ENCODE peak calls at places on chromosomes 4 and X, in five cellular contexts. One of them, this sample, is unnamed.

GRCh38 chr4:7759221-7759620 is 180.4 kb downstream of the AFAP1 start:
- DNase-seq in AG04450: no peak
- DNase-seq in neural progenitor cell: no peak
- DNase-seq in bronchial epithelial cell: no peak
- DNase-seq in naive thymus-derived CD4-positive, alpha-beta T cell: peak; percentile 80
- DNase-seq in this sample: peak; percentile 76

GRCh38 chr4:48944659-48945290 is 38.2 kb upstream of the OCIAD2 start:
- DNase-seq in AG04450: no peak
- DNase-seq in neural progenitor cell: peak; percentile 48
- DNase-seq in bronchial epithelial cell: peak; percentile 73
- DNase-seq in naive thymus-derived CD4-positive, alpha-beta T cell: peak; percentile 73
- DNase-seq in this sample: no peak

GRCh38 chrX:104255465-104255864 is 732 bp upstream of the ESX1 start:
- DNase-seq in AG04450: no peak
- DNase-seq in neural progenitor cell: no peak
- DNase-seq in bronchial epithelial cell: no peak
- DNase-seq in naive thymus-derived CD4-positive, alpha-beta T cell: no peak
- DNase-seq in this sample: no peak

GRCh38 chrX:7074135-7074907 is 73.2 kb upstream of the STS start:
- DNase-seq in AG04450: no peak
- DNase-seq in neural progenitor cell: no peak
- DNase-seq in bronchial epithelial cell: peak; percentile 81
- DNase-seq in naive thymus-derived CD4-positive, alpha-beta T cell: peak; percentile 40
- DNase-seq in this sample: no peak

GRCh38 chr4:48297447-48297846 is 27.8 kb upstream of the TEC start:
- DNase-seq in AG04450: no peak
- DNase-seq in neural progenitor cell: no peak
- DNase-seq in bronchial epithelial cell: peak; percentile 14
- DNase-seq in naive thymus-derived CD4-positive, alpha-beta T cell: no peak
- DNase-seq in this sample: no peak

GRCh38 chrX:124497386-124497785 is 151.0 kb downstream of the SH2D1A start:
- DNase-seq in AG04450: no peak
- DNase-seq in neural progenitor cell: no peak
- DNase-seq in bronchial epithelial cell: peak; percentile 76
- DNase-seq in naive thymus-derived CD4-positive, alpha-beta T cell: no peak
- DNase-seq in this sample: no peak

GRCh38 chr4:16801356-16801755 is 97.1 kb downstream of the LDB2 start:
- DNase-seq in AG04450: no peak
- DNase-seq in neural progenitor cell: no peak
- DNase-seq in bronchial epithelial cell: no peak
- DNase-seq in naive thymus-derived CD4-positive, alpha-beta T cell: no peak
- DNase-seq in this sample: no peak

GRCh38 chr4:41369680-41370079 is 113.0 kb downstream of the UCHL1 start:
- DNase-seq in AG04450: no peak
- DNase-seq in neural progenitor cell: no peak
- DNase-seq in bronchial epithelial cell: peak; percentile 51
- DNase-seq in naive thymus-derived CD4-positive, alpha-beta T cell: no peak
- DNase-seq in this sample: no peak

GRCh38 chr4:5399790-5400421 is 308.5 kb downstream of the EVC2 start:
- DNase-seq in AG04450: peak; percentile 8
- DNase-seq in neural progenitor cell: peak; percentile 70
- DNase-seq in bronchial epithelial cell: peak; percentile 12
- DNase-seq in naive thymus-derived CD4-positive, alpha-beta T cell: no peak
- DNase-seq in this sample: no peak

GRCh38 chr4:60744767-60745166 is 455.4 kb upstream of the ADGRL3 start:
- DNase-seq in AG04450: no peak
- DNase-seq in neural progenitor cell: peak; percentile 29
- DNase-seq in bronchial epithelial cell: peak; percentile 13
- DNase-seq in naive thymus-derived CD4-positive, alpha-beta T cell: no peak
- DNase-seq in this sample: no peak

GRCh38 chrX:136209751-136210150 is 41.4 kb downstream of the MAP7D3 start:
- DNase-seq in AG04450: no peak
- DNase-seq in neural progenitor cell: no peak
- DNase-seq in bronchial epithelial cell: no peak
- DNase-seq in naive thymus-derived CD4-positive, alpha-beta T cell: no peak
- DNase-seq in this sample: no peak

GRCh38 chrX:75522565-75523411 is at the start of gene ZDHHC15:
- DNase-seq in AG04450: no peak
- DNase-seq in neural progenitor cell: peak; percentile 65
- DNase-seq in bronchial epithelial cell: peak; percentile 9
- DNase-seq in naive thymus-derived CD4-positive, alpha-beta T cell: peak; percentile 59
- DNase-seq in this sample: peak; percentile 11

GRCh38 chr4:89373396-89373795 is 65.8 kb upstream of the GPRIN3 start:
- DNase-seq in AG04450: no peak
- DNase-seq in neural progenitor cell: peak; percentile 15
- DNase-seq in bronchial epithelial cell: no peak
- DNase-seq in naive thymus-derived CD4-positive, alpha-beta T cell: no peak
- DNase-seq in this sample: no peak

GRCh38 chr4:89293299-89293698 is 14.3 kb downstream of the GPRIN3 start:
- DNase-seq in AG04450: no peak
- DNase-seq in neural progenitor cell: no peak
- DNase-seq in bronchial epithelial cell: no peak
- DNase-seq in naive thymus-derived CD4-positive, alpha-beta T cell: no peak
- DNase-seq in this sample: no peak

GRCh38 chr4:186039697-186040096 is 29.3 kb upstream of the TLR3 start:
- DNase-seq in AG04450: no peak
- DNase-seq in neural progenitor cell: no peak
- DNase-seq in bronchial epithelial cell: no peak
- DNase-seq in naive thymus-derived CD4-positive, alpha-beta T cell: no peak
- DNase-seq in this sample: no peak

GRCh38 chrX:110143454-110144210 is 140.7 kb downstream of the TMEM164 start:
- DNase-seq in AG04450: no peak
- DNase-seq in neural progenitor cell: no peak
- DNase-seq in bronchial epithelial cell: peak; percentile 70
- DNase-seq in naive thymus-derived CD4-positive, alpha-beta T cell: no peak
- DNase-seq in this sample: no peak

GRCh38 chr4:10085828-10086505 is 30.6 kb downstream of the WDR1 start:
- DNase-seq in AG04450: no peak
- DNase-seq in neural progenitor cell: no peak
- DNase-seq in bronchial epithelial cell: no peak
- DNase-seq in naive thymus-derived CD4-positive, alpha-beta T cell: no peak
- DNase-seq in this sample: no peak

GRCh38 chr4:22090655-22091350 is 142.2 kb upstream of the KCNIP4 start:
- DNase-seq in AG04450: no peak
- DNase-seq in neural progenitor cell: no peak
- DNase-seq in bronchial epithelial cell: no peak
- DNase-seq in naive thymus-derived CD4-positive, alpha-beta T cell: no peak
- DNase-seq in this sample: no peak

GRCh38 chr4:124499266-124499665 is 213.3 kb downstream of the ANKRD50 start:
- DNase-seq in AG04450: no peak
- DNase-seq in neural progenitor cell: peak; percentile 21
- DNase-seq in bronchial epithelial cell: no peak
- DNase-seq in naive thymus-derived CD4-positive, alpha-beta T cell: no peak
- DNase-seq in this sample: no peak

GRCh38 chr4:70838972-70839536 is 636 bp downstream of the GRSF1 start:
- DNase-seq in AG04450: peak; percentile 7
- DNase-seq in neural progenitor cell: peak; percentile 76
- DNase-seq in bronchial epithelial cell: peak; percentile 44
- DNase-seq in naive thymus-derived CD4-positive, alpha-beta T cell: peak; percentile 69
- DNase-seq in this sample: peak; percentile 66

GRCh38 chr4:105637409-105638258 is 70.9 kb downstream of the INTS12 start:
- DNase-seq in AG04450: no peak
- DNase-seq in neural progenitor cell: peak; percentile 34
- DNase-seq in bronchial epithelial cell: peak; percentile 26
- DNase-seq in naive thymus-derived CD4-positive, alpha-beta T cell: peak; percentile 25
- DNase-seq in this sample: no peak

GRCh38 chrX:132576945-132577344 is 88.1 kb upstream of the MBNL3 start:
- DNase-seq in AG04450: no peak
- DNase-seq in neural progenitor cell: no peak
- DNase-seq in bronchial epithelial cell: peak; percentile 31
- DNase-seq in naive thymus-derived CD4-positive, alpha-beta T cell: no peak
- DNase-seq in this sample: no peak

GRCh38 chr4:81495308-81495707 is 23.6 kb upstream of the RASGEF1B start:
- DNase-seq in AG04450: no peak
- DNase-seq in neural progenitor cell: no peak
- DNase-seq in bronchial epithelial cell: no peak
- DNase-seq in naive thymus-derived CD4-positive, alpha-beta T cell: no peak
- DNase-seq in this sample: no peak

GRCh38 chr4:81499840-81500239 is 28.1 kb upstream of the RASGEF1B start:
- DNase-seq in AG04450: no peak
- DNase-seq in neural progenitor cell: peak; percentile 69
- DNase-seq in bronchial epithelial cell: no peak
- DNase-seq in naive thymus-derived CD4-positive, alpha-beta T cell: no peak
- DNase-seq in this sample: no peak

GRCh38 chr4:81502561-81502960 is 30.9 kb upstream of the RASGEF1B start:
- DNase-seq in AG04450: no peak
- DNase-seq in neural progenitor cell: no peak
- DNase-seq in bronchial epithelial cell: no peak
- DNase-seq in naive thymus-derived CD4-positive, alpha-beta T cell: no peak
- DNase-seq in this sample: no peak

GRCh38 chr4:81493895-81494490 is 22.3 kb upstream of the RASGEF1B start:
- DNase-seq in AG04450: no peak
- DNase-seq in neural progenitor cell: no peak
- DNase-seq in bronchial epithelial cell: no peak
- DNase-seq in naive thymus-derived CD4-positive, alpha-beta T cell: peak; percentile 46
- DNase-seq in this sample: no peak

GRCh38 chr4:81498046-81498445 is 26.3 kb upstream of the RASGEF1B start:
- DNase-seq in AG04450: no peak
- DNase-seq in neural progenitor cell: no peak
- DNase-seq in bronchial epithelial cell: no peak
- DNase-seq in naive thymus-derived CD4-positive, alpha-beta T cell: no peak
- DNase-seq in this sample: no peak
- H3K27me3 ChIP-seq in AG04450: peaks cover 4% of the 10 kb centered on the region
- H3K27me3 ChIP-seq in neural progenitor cell: no peaks in the 10 kb centered on the region
- H3K27me3 ChIP-seq in bronchial epithelial cell: no peaks in the 10 kb centered on the region
- H3K27me3 ChIP-seq in naive thymus-derived CD4-positive, alpha-beta T cell: no peaks in the 10 kb centered on the region
- H3K27me3 ChIP-seq in this sample: no peaks in the 10 kb centered on the region

DNA sequence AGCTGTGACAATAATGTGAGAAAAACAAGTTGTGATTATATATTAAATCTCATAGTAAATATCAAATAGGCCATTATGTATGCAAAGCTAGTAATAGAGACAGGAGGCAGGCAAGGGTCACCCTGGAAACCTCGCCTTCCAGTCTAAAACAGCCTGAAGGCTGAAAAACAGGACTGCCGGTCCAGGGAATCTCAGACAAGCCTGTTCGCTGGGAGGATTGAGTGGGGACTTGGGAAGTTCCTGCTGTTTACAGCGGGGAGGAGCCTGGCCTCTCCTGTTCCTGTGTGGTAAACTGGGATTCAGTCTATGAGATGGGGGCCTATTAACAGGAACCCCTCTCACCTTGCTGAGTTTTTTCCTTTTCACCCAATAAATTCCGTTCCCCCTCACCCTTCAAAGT is 2317.3 kb downstream of the PCDH7 start:
- DNase-seq in AG04450: no peak
- DNase-seq in neural progenitor cell: peak; percentile 20
- DNase-seq in bronchial epithelial cell: no peak
- DNase-seq in naive thymus-derived CD4-positive, alpha-beta T cell: no peak
- DNase-seq in this sample: no peak
- H3K27me3 ChIP-seq in AG04450: no peaks in the 10 kb centered on the region
- H3K27me3 ChIP-seq in neural progenitor cell: no peaks in the 10 kb centered on the region
- H3K27me3 ChIP-seq in bronchial epithelial cell: no peaks in the 10 kb centered on the region
- H3K27me3 ChIP-seq in naive thymus-derived CD4-positive, alpha-beta T cell: no peaks in the 10 kb centered on the region
- H3K27me3 ChIP-seq in this sample: no peaks in the 10 kb centered on the region

DNA sequence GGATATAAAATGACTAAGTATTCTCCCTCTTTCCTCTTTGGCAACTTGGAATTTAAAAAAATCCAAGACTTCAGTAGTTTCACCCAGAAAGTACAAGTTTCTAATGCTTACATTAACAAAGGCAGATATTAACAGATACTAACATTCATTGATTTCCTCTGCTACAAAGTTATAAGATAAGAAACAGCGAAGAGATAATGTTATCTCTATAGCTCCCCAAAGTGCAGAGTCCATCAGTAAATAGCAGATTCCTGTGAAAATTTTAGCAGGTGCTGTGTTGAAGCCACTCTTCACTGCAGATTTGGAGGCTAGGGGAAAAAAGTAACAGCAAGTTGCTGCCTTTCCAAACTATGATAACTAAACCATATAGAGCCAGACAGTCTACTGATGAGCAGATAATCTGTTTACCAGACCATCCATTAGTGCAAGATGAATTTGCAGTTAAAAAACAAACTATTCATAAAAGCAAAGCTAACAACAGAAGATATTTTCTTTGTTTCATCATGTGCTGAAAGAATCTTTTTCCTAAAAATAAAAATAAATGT is 3.3 kb upstream of the CAMK2D start:
- DNase-seq in AG04450: no peak
- DNase-seq in neural progenitor cell: no peak
- DNase-seq in bronchial epithelial cell: no peak
- DNase-seq in naive thymus-derived CD4-positive, alpha-beta T cell: no peak
- DNase-seq in this sample: no peak
- H3K27me3 ChIP-seq in AG04450: no peaks in the 10 kb centered on the region
- H3K27me3 ChIP-seq in neural progenitor cell: no peaks in the 10 kb centered on the region
- H3K27me3 ChIP-seq in bronchial epithelial cell: no peaks in the 10 kb centered on the region
- H3K27me3 ChIP-seq in naive thymus-derived CD4-positive, alpha-beta T cell: no peaks in the 10 kb centered on the region
- H3K27me3 ChIP-seq in this sample: no peaks in the 10 kb centered on the region

DNA sequence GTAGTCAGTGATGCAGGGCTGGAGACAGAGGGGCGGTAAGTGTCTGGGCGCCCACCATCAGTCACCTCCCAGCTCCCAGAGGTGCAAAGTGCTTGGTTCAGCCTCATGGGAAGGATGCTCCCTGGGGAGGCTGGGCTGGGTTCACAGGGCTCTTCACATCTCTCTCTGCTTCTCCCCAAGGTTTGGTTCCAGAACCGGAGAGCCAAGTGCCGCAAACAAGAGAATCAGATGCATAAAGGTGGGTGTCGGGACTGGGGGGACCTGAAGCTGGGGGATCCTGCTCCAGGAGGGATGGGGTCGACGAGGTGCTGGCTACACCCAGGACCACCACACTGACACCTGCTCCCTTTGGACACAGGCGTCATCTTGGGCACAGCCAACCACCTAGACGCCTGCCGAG is 10.1 kb downstream of the SHOX start:
- DNase-seq in AG04450: no peak
- DNase-seq in neural progenitor cell: no peak
- DNase-seq in bronchial epithelial cell: no peak
- DNase-seq in naive thymus-derived CD4-positive, alpha-beta T cell: no peak
- DNase-seq in this sample: no peak
- H3K27me3 ChIP-seq in AG04450: no peaks in the 10 kb centered on the region
- H3K27me3 ChIP-seq in neural progenitor cell: peaks cover 99% of the 10 kb centered on the region
- H3K27me3 ChIP-seq in bronchial epithelial cell: peaks cover 9% of the 10 kb centered on the region
- H3K27me3 ChIP-seq in naive thymus-derived CD4-positive, alpha-beta T cell: no peaks in the 10 kb centered on the region
- H3K27me3 ChIP-seq in this sample: no peaks in the 10 kb centered on the region

GRCh38 chrX:10501606-10502005 is 118.8 kb downstream of the MID1 start:
- DNase-seq in AG04450: no peak
- DNase-seq in neural progenitor cell: no peak
- DNase-seq in bronchial epithelial cell: no peak
- DNase-seq in naive thymus-derived CD4-positive, alpha-beta T cell: no peak
- DNase-seq in this sample: no peak
- H3K27me3 ChIP-seq in AG04450: no peaks in the 10 kb centered on the region
- H3K27me3 ChIP-seq in neural progenitor cell: no peaks in the 10 kb centered on the region
- H3K27me3 ChIP-seq in bronchial epithelial cell: no peaks in the 10 kb centered on the region
- H3K27me3 ChIP-seq in naive thymus-derived CD4-positive, alpha-beta T cell: no peaks in the 10 kb centered on the region
- H3K27me3 ChIP-seq in this sample: no peaks in the 10 kb centered on the region

DNA sequence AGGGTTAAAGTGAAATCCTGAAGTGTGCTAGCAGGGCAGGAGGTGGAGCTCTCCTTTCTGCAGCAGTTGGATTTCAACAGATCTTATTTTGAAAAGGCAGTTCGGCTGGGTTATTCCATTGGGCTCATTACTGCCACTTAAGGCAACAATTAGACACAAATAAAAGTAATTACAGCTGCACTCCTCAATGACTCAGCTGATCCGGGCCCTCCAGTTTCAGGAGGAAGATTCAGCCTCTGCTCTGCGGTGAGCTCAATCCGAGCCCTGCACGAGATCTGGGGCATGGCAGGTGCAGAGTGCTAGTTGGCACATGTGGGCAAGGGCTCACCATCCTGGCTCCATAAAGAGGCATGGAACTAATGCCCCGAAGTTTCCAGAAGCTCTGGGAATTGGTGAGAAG is 85.4 kb downstream of the PHKA2 start:
- DNase-seq in AG04450: no peak
- DNase-seq in neural progenitor cell: no peak
- DNase-seq in bronchial epithelial cell: no peak
- DNase-seq in naive thymus-derived CD4-positive, alpha-beta T cell: no peak
- DNase-seq in this sample: no peak
- H3K27me3 ChIP-seq in AG04450: no peaks in the 10 kb centered on the region
- H3K27me3 ChIP-seq in neural progenitor cell: no peaks in the 10 kb centered on the region
- H3K27me3 ChIP-seq in bronchial epithelial cell: no peaks in the 10 kb centered on the region
- H3K27me3 ChIP-seq in naive thymus-derived CD4-positive, alpha-beta T cell: no peaks in the 10 kb centered on the region
- H3K27me3 ChIP-seq in this sample: no peaks in the 10 kb centered on the region

This sample was measured in CD8-positive, alpha-beta memory T cell.